ENCODE peak calls at places on chromosomes 7 and 10, in six cellular contexts. D is OCI-LY7, K is heart right ventricle, L is foreskin fibroblast, Z is body of pancreas, I is tibial artery. E is an unnamed sample.

GRCh38 chr10:75712241-75712880 is 280.9 kb downstream of the LRMDA start:
- DNase-seq in D (no peak), K (peak), L (no peak), Z (no peak), I (no peak), E (no peak)

GRCh38 chr10:36700123-36700522 is 425.3 kb upstream of the ANKRD30A start:
- DNase-seq in D (no peak), K (no peak), L (no peak), Z (no peak), I (no peak), E (no peak)

GRCh38 chr10:63083904-63084689 is 49.0 kb upstream of the NRBF2 start:
- DNase-seq in D (peak), K (peak), L (peak), Z (peak), I (peak), E (peak)

GRCh38 chr7:51680594-51681409 is 364.2 kb upstream of the COBL start:
- DNase-seq in D (no peak), K (no peak), L (no peak), Z (no peak), I (no peak), E (no peak)

GRCh38 chr10:124799196-124799595 is 2.4 kb upstream of the ABRAXAS2 start:
- DNase-seq in D (no peak), K (no peak), L (no peak), Z (no peak), I (no peak), E (no peak)

GRCh38 chr10:73209705-73210104 is 37.4 kb downstream of the DNAJC9 start:
- DNase-seq in D (no peak), K (no peak), L (peak), Z (no peak), I (no peak), E (no peak)

GRCh38 chr10:58857251-58857650 is 319.2 kb upstream of the PHYHIPL start:
- DNase-seq in D (no peak), K (no peak), L (no peak), Z (no peak), I (no peak), E (no peak)

GRCh38 chr7:100516135-100516812 is 22.7 kb upstream of the AGFG2 start:
- DNase-seq in D (peak), K (peak), L (peak), Z (peak), I (peak), E (no peak)

GRCh38 chr7:139560678-139561077 is 37.2 kb downstream of the CLEC2L start:
- DNase-seq in D (no peak), K (no peak), L (no peak), Z (no peak), I (no peak), E (no peak)

GRCh38 chr10:62388328-62388727 is 14.2 kb downstream of the ZNF365 start:
- DNase-seq in D (no peak), K (no peak), L (no peak), Z (no peak), I (no peak), E (no peak)

GRCh38 chr10:102433619-102434046 is 1.3 kb upstream of the CUEDC2 start:
- DNase-seq in D (peak), K (no peak), L (no peak), Z (peak), I (no peak), E (no peak)

GRCh38 chr10:72015868-72016267 is 51.7 kb downstream of the CHST3 start:
- DNase-seq in D (no peak), K (no peak), L (no peak), Z (no peak), I (no peak), E (no peak)

GRCh38 chr7:30169585-30169978 is 34.8 kb downstream of the MTURN start:
- DNase-seq in D (no peak), K (no peak), L (peak), Z (no peak), I (no peak), E (no peak)

GRCh38 chr7:100802951-100803350 is 24.4 kb downstream of the EPHB4 start:
- DNase-seq in D (no peak), K (no peak), L (no peak), Z (no peak), I (no peak), E (no peak)

GRCh38 chr7:14850039-14850438 is 52.5 kb downstream of the DGKB start:
- DNase-seq in D (no peak), K (no peak), L (no peak), Z (no peak), I (no peak), E (no peak)

GRCh38 chr10:65751896-65752295 is 1173.9 kb upstream of the LRRTM3 start:
- DNase-seq in D (no peak), K (no peak), L (no peak), Z (no peak), I (no peak), E (no peak)

GRCh38 chr7:24334012-24334411 is 50.0 kb downstream of the NPY start:
- DNase-seq in D (no peak), K (no peak), L (no peak), Z (no peak), I (no peak), E (no peak)

GRCh38 chr7:128011079-128011670 is 20.1 kb downstream of the LRRC4 start:
- DNase-seq in D (no peak), K (no peak), L (no peak), Z (no peak), I (no peak), E (no peak)

GRCh38 chr10:17965649-17966048 is 13.9 kb downstream of the SLC39A12 start:
- DNase-seq in D (no peak), K (no peak), L (no peak), Z (no peak), I (no peak), E (no peak)

GRCh38 chr7:147759327-147759943 is 831.1 kb upstream of the C7orf33 start:
- DNase-seq in D (no peak), K (no peak), L (no peak), Z (no peak), I (no peak), E (no peak)

GRCh38 chr10:13789448-13789829 is 202.7 kb downstream of the PRPF18 start:
- DNase-seq in D (no peak), K (no peak), L (no peak), Z (no peak), I (no peak), E (no peak)

GRCh38 chr10:119104653-119105024 is 726 bp downstream of the DENND10 start:
- DNase-seq in D (peak), K (peak), L (no peak), Z (peak), I (peak), E (no peak)

GRCh38 chr7:55572378-55573233 is at the start of gene VOPP1:
- DNase-seq in D (peak), K (peak), L (peak), Z (peak), I (peak), E (no peak)

GRCh38 chr10:78438907-78439809 is 405.5 kb downstream of the RPS24 start:
- DNase-seq in D (no peak), K (no peak), L (no peak), Z (no peak), I (no peak), E (no peak)

GRCh38 chr7:96993453-96993865 is 11.9 kb upstream of the DLX6 start:
- DNase-seq in D (no peak), K (no peak), L (no peak), Z (no peak), I (no peak), E (no peak)

GRCh38 chr10:79149662-79150443 is 81.1 kb downstream of the ZMIZ1 start:
- DNase-seq in D (peak), K (peak), L (peak), Z (peak), I (peak), E (no peak)

GRCh38 chr7:125357681-125358440 is 428.2 kb upstream of the POT1 start:
- DNase-seq in D (no peak), K (no peak), L (no peak), Z (no peak), I (no peak), E (no peak)

GRCh38 chr7:30136339-30136738 is 1.6 kb downstream of the MTURN start:
- DNase-seq in D (no peak), K (no peak), L (no peak), Z (no peak), I (no peak), E (no peak)

GRCh38 chr10:69684020-69684980 is 54.3 kb downstream of the FAM241B start:
- DNase-seq in D (no peak), K (peak), L (no peak), Z (peak), I (peak), E (no peak)

GRCh38 chr7:134472572-134473242 is 13.8 kb upstream of the AKR1B1 start:
- DNase-seq in D (no peak), K (no peak), L (no peak), Z (no peak), I (no peak), E (no peak)

GRCh38 chr10:20614911-20615310 is 282.2 kb downstream of the NEBL start:
- DNase-seq in D (no peak), K (no peak), L (no peak), Z (no peak), I (no peak), E (no peak)

GRCh38 chr10:37436361-37436760 is 311.0 kb downstream of the ANKRD30A start:
- DNase-seq in D (no peak), K (no peak), L (no peak), Z (no peak), I (no peak), E (no peak)

GRCh38 chr10:51733061-51733460 is 33.7 kb upstream of the CSTF2T start:
- DNase-seq in D (no peak), K (no peak), L (peak), Z (no peak), I (no peak), E (no peak)

GRCh38 chr10:71333154-71333887 is 14.3 kb downstream of the SLC29A3 start:
- DNase-seq in D (no peak), K (no peak), L (no peak), Z (peak), I (peak), E (no peak)

GRCh38 chr10:74307061-74307651 is 156.1 kb downstream of the ADK start:
- DNase-seq in D (no peak), K (no peak), L (no peak), Z (no peak), I (no peak), E (no peak)

GRCh38 chr7:598899-599298 is 79.3 kb upstream of the PDGFA start:
- DNase-seq in D (no peak), K (no peak), L (no peak), Z (no peak), I (no peak), E (no peak)
- TF ChIP-seq CTCF in D (no peak), K (no peak), L (no peak), Z (no peak), I (no peak), E (no peak)

DNA sequence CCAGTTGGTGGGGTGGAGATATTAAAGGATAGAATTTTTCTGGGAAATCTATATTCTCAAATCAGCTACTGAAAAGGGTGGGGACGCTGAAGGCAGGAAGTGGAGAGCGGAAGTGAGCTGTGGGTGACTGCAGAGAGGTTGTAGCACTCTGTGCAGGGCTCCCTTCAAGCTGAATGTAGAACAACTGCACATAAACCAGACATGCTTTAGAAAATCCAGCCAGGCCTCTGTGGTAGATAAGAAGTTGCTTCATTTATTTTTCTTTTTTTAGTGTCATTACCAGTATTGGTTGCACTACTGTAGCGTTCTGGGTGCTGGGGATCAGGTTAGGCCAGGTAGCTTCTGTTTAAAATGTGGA is 127.8 kb downstream of the CELF2 start:
- DNase-seq in D (peak), K (peak), L (no peak), Z (peak), I (peak), E (no peak)
- H3K4me3 ChIP-seq in D (no peak), K (no peak), L (no peak), Z (no peak), I (no peak), E (no peak)

DNA sequence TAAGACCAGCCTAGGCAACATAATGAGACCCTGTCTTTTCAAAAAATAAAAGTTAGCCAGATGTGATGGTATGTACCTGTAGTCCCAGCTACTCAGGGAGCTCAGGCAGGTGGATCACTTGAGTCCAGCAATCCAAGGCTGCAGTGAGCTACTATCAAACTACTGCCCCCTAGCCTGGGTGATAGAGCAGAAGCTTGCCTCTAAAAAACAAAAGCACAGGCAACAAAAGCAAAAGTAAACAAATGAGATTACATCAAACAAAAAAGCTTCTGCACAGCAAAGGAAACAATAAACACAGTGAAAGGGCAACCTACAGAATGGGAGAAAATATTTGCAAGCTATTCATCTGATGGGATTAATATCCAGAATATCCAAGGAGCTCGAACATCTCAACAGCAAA is 65.4 kb downstream of the FANK1 start:
- DNase-seq in D (no peak), K (no peak), L (no peak), Z (no peak), I (no peak), E (no peak)
- TF ChIP-seq CTCF in D (no peak), K (no peak), L (no peak), Z (no peak), I (no peak), E (no peak)

DNA sequence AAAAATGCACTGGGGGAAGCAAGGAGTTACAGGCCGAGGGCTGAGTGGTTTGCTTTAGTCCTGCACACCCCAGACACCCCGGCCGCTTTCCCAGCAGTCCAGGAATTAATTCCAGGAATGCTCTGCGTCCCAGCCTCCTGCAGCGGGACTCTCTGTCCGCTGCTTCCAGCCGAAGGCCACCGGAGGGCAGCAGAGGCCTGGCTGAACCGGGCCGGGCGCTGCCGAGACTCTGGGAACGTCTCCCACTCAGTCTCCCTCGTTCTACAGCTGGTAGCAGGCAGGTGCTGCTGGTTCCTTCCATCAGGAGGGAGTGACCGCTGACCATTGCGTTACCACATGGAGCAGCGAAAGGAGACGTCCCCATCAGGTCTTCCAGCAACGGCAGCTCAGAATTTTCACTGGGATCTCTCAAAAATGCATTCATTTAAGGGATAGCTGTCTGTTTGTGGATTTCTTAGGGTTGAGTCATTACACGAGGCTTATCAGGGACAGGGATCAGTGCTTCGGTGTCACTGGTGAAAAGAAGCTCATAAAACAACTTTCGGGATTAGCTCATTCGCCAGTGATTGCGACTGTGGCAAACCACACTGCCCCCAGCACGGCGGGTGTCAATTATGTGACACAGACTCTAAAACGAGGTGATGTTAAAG is 24.9 kb upstream of the PITRM1 start:
- DNase-seq in D (peak), K (peak), L (peak), Z (peak), I (peak), E (peak)
- H3K4me3 ChIP-seq in D (no peak), K (peak), L (peak), Z (no peak), I (peak), E (peak)

GRCh38 chr7:156156734-156157408 is 344.6 kb upstream of the SHH start:
- DNase-seq in D (no peak), K (no peak), L (no peak), Z (peak), I (no peak), E (peak)
- TF ChIP-seq CTCF in D (peak), K (no peak), L (no peak), Z (peak), I (no peak), E (peak)

GRCh38 chr10:22475527-22475856 is 130.2 kb downstream of the SPAG6 start:
- DNase-seq in D (no peak), K (no peak), L (no peak), Z (no peak), I (no peak), E (no peak)
- H3K4me3 ChIP-seq in D (no peak), K (peak), L (peak), Z (no peak), I (no peak), E (peak)

E was measured in retinal pigment epithelial cell.